ENCODE peak calls at places on chromosomes 11 and 22, in eight cellular contexts. T, B, R, U, F, D, X and E are unnamed samples.

GRCh38 chr11:124329787-124330478 is 9.9 kb upstream of the OR8D2 start:
- DNase-seq in T (no peak), D (peak; percentile 7), R (no peak), B (no peak), X (no peak), U (no peak), F (no peak), E (no peak)

GRCh38 chr11:122439911-122440782 is 215.4 kb upstream of the UBASH3B start:
- DNase-seq in X (peak; percentile 78), D (no peak), B (peak; percentile 38), U (no peak), R (no peak), T (no peak), F (no peak), E (no peak)

GRCh38 chr11:76628408-76628947 is 42.1 kb downstream of the LRRC32 start:
- DNase-seq in X (no peak), D (no peak), B (no peak), T (no peak), U (no peak), F (no peak), R (peak; percentile 41), E (no peak)

GRCh38 chr11:74354036-74354435 is 42.6 kb upstream of the P4HA3 start:
- DNase-seq in F (no peak), X (no peak), R (no peak), B (no peak), D (no peak), T (no peak), U (no peak), E (no peak)

GRCh38 chr22:37196539-37197450 is 8.7 kb upstream of the C1QTNF6 start:
- DNase-seq in B (no peak), U (no peak), X (peak; percentile 96), T (peak; percentile 80), F (no peak), D (no peak), R (peak; percentile 87), E (peak; percentile 90)

GRCh38 chr11:102410382-102410784 is 42.2 kb downstream of the TMEM123 start:
- DNase-seq in D (no peak), X (no peak), T (no peak), F (no peak), R (no peak), B (no peak), U (no peak), E (no peak)

GRCh38 chr11:66971483-66971882 is 3.6 kb upstream of the C11orf86 start:
- DNase-seq in F (no peak), U (no peak), R (no peak), T (no peak), B (no peak), D (no peak), X (no peak), E (no peak)

GRCh38 chr11:127042445-127042844 is 41.9 kb upstream of the KIRREL3 start:
- DNase-seq in B (no peak), U (no peak), X (no peak), F (no peak), R (no peak), D (no peak), T (no peak), E (no peak)

GRCh38 chr22:45889093-45889538 is 87.8 kb downstream of the WNT7B start:
- DNase-seq in B (no peak), U (no peak), T (no peak), X (peak; percentile 77), D (no peak), R (no peak), F (no peak), E (no peak)

GRCh38 chr11:108551653-108552462 is 41.7 kb downstream of the EXPH5 start:
- DNase-seq in X (no peak), R (no peak), U (no peak), D (no peak), T (no peak), F (no peak), B (peak; percentile 13), E (no peak)

GRCh38 chr11:74311352-74311926 is at the start of gene P4HA3:
- DNase-seq in T (peak; percentile 84), B (peak; percentile 86), D (peak; percentile 56), U (peak; percentile 16), X (peak; percentile 90), R (peak; percentile 70), F (no peak), E (peak; percentile 87)

GRCh38 chr22:32106930-32107329 is 52.2 kb downstream of the C22orf42 start:
- DNase-seq in B (peak; percentile 72), R (no peak), X (no peak), U (no peak), D (no peak), F (no peak), T (no peak), E (no peak)

GRCh38 chr11:115503083-115503885 is 931 bp downstream of the CADM1 start:
- DNase-seq in T (peak; percentile 78), X (peak; percentile 84), R (peak; percentile 66), B (peak; percentile 64), D (no peak), F (peak; percentile 72), U (no peak), E (peak; percentile 69)

GRCh38 chr11:78189851-78190250 is 1.1 kb downstream of the USP35 start:
- DNase-seq in F (no peak), X (peak; percentile 52), T (no peak), D (no peak), B (no peak), R (peak; percentile 45), U (no peak), E (no peak)